ENCODE peak calls at places on chromosomes 13 and 19, in four cellular contexts. G, T, E and P are unnamed samples.

GRCh38 chr19:40457048-40457447 is 8.5 kb downstream of the BLVRB start:
- DNase-seq in G (no peak), T (no peak), E (no peak), P (no peak)

GRCh38 chr19:40806385-40807146 is 7.6 kb downstream of the EGLN2 start:
- DNase-seq in G (peak), T (peak), E (peak), P (peak)

GRCh38 chr19:11375143-11375948 is 880 bp downstream of the SWSAP1 start:
- DNase-seq in G (no peak), T (no peak), E (peak), P (peak)

GRCh38 chr13:62678039-62678438 is 1262.4 kb upstream of the PCDH20 start:
- DNase-seq in G (no peak), T (no peak), E (no peak), P (no peak)

GRCh38 chr13:20945952-20946383 is 43.4 kb upstream of the XPO4 start:
- DNase-seq in G (no peak), T (no peak), E (no peak), P (no peak)

GRCh38 chr19:42563352-42564210 is 31.1 kb downstream of the CEACAM8 start:
- DNase-seq in G (no peak), T (no peak), E (peak), P (peak)

GRCh38 chr13:52650731-52651130 is 1.9 kb upstream of the SUGT1 start:
- DNase-seq in G (no peak), T (no peak), E (no peak), P (no peak)

GRCh38 chr13:48446454-48446853 is 33.5 kb upstream of the LPAR6 start:
- DNase-seq in G (no peak), T (no peak), E (no peak), P (no peak)

GRCh38 chr13:52026246-52026626 is 1.7 kb downstream of the UTP14C start:
- DNase-seq in G (no peak), T (no peak), E (no peak), P (no peak)